ENCODE peak calls at places on chromosomes 6 and 20, in four cellular contexts. S is CD4-positive, CD25-positive, alpha-beta regulatory T cell; N is kidney epithelial cell; K is tibial artery. V is an unnamed sample. For H3K27me3, the result is how much of the 10 kb centered on the place peaks cover.

GRCh38 chr20:1684872-1685271 is 27.3 kb upstream of the SIRPG start:
- DNase-seq in S (peak), N (no peak), K (no peak), V (no peak)

GRCh38 chr20:50304883-50305635 is 114.4 kb downstream of the CEBPB start:
- DNase-seq in S (no peak), N (no peak), K (peak), V (no peak)

GRCh38 chr6:154653853-154654252 is 79.4 kb upstream of the SCAF8 start:
- DNase-seq in S (no peak), N (peak), K (no peak), V (no peak)

GRCh38 chr20:1001981-1002681 is at the start of gene RSPO4:
- DNase-seq in S (no peak), N (no peak), K (peak), V (peak)

GRCh38 chr6:32830017-32830416 is 8.5 kb downstream of the TAP2 start:
- DNase-seq in S (no peak), N (no peak), K (no peak), V (no peak)

GRCh38 chr6:83429857-83430605 is 820 bp downstream of the ME1 start:
- DNase-seq in S (no peak), N (no peak), K (no peak), V (peak)

GRCh38 chr6:35017461-35018183 is 123.5 kb downstream of the TCP11 start:
- DNase-seq in S (no peak), N (no peak), K (peak), V (peak)

GRCh38 chr6:145137425-145137824 is 597.9 kb downstream of the EPM2A start:
- DNase-seq in S (no peak), N (no peak), K (no peak), V (no peak)

GRCh38 chr20:2805682-2806350 is 5.4 kb upstream of the CPXM1 start:
- DNase-seq in S (no peak), N (no peak), K (no peak), V (peak)

GRCh38 chr6:48835421-48835958 is 627.6 kb downstream of the MMUT start:
- DNase-seq in S (no peak), N (no peak), K (no peak), V (no peak)

DNA sequence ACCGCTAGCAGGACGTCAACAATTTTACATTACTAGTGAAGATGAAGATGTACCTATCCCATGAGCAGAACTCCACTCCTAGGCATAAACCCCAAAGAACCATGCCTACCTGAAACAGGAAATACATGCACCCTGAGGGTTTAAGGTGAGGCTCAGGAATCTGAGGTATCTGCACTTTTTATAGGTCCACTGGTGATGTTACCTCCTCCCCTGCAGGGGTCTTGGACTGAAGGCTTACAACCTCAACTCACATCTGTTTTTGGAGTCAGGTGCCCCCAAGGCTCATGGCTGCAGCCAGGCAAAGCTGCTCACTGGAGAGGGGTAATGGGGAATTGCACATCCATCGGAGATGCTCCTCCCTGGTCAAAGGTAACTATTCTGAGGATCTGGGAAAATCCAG is 132.5 kb upstream of the TRAF3IP2 start:
- DNase-seq in S (no peak), N (no peak), K (no peak), V (no peak)
- H3K4me3 ChIP-seq in S (peak), N (no peak), K (no peak), V (no peak)

GRCh38 chr6:50823130-50823920 is 4.7 kb downstream of the TFAP2B start:
- DNase-seq in S (no peak), N (no peak), K (no peak), V (peak)

GRCh38 chr6:50822078-50822476 is 3.4 kb downstream of the TFAP2B start:
- DNase-seq in S (no peak), N (peak), K (no peak), V (no peak)

GRCh38 chr6:50820590-50821234 is 2.0 kb downstream of the TFAP2B start:
- DNase-seq in S (no peak), N (no peak), K (no peak), V (no peak)

GRCh38 chr6:50819906-50820589 is 1.4 kb downstream of the TFAP2B start:
- DNase-seq in S (no peak), N (no peak), K (no peak), V (peak)

DNA sequence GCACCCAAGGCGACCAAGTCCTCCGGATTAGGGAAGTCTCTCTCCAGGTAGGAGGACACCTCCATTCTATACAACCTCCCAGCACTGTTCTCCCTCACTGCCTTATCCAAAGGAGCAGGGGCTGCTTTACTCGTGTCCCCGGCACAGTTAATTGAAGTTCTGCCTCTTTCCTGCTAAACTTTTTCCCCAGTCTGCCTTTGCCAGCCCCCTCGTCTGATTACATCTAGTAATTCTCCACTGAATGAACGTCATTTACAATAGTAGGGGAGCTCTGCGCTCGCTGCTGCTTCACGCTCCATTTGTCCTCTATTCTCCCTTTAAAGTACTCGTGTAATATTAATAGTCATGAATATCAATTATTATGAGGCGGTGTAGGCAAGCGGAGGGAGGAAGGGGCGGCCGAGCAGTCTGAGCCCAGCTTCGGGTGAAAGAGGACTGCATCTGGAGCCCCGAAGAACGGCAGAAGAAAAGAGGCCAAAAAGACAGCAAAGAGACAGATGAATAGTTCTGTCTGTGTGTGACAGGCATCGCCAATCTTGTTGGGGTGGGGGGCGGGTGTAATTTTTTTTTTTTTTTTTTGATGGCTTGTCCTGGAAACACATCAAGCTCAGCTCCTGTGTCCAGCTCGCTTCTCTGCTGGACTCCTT is 2.9 kb downstream of the TFAP2B start:
- DNase-seq in S (no peak), N (no peak), K (no peak), V (no peak)
- H3K27me3 ChIP-seq in S (half or more), N (under half), K (half or more), V (half or more)

GRCh38 chr6:42813906-42814444 is 32.1 kb downstream of the BICRAL start:
- DNase-seq in S (no peak), N (no peak), K (no peak), V (no peak)
- H3K4me3 ChIP-seq in S (peak), N (no peak), K (no peak), V (no peak)

DNA sequence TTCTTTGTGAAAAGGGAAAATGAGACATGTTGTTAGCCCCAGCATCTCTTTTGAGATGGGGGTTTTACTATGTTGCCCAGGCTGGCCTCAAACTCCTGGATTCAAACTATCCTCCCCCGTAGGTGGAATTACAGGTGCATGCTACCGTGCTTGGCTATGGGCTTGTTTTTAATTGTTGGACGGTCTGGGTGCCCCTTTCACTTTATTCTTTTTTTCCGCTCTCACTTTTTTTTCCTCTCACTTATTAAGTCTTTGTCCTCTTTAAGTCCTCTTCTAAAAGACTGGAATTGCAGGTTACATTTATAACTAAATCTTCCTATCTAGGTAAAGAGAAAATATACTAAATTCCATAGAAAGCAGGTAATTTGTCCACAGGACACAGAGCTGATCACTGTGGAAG is 18.8 kb upstream of the PRDM13 start:
- DNase-seq in S (no peak), N (no peak), K (no peak), V (no peak)
- H3K27me3 ChIP-seq in S (under half), N (under half), K (under half), V (half or more)

GRCh38 chr6:73854998-73855718 is 159.2 kb downstream of the CD109 start:
- DNase-seq in S (peak), N (no peak), K (no peak), V (peak)
- H3K4me3 ChIP-seq in S (no peak), N (no peak), K (peak), V (no peak)

GRCh38 chr20:62222266-62222850 is 2.3 kb upstream of the HRH3 start:
- DNase-seq in S (no peak), N (no peak), K (no peak), V (no peak)
- H3K27me3 ChIP-seq in S (under half), N (half or more), K (half or more), V (under half)

GRCh38 chr6:166523782-166524569 is 62.5 kb downstream of the RAMACL start:
- DNase-seq in S (no peak), N (peak), K (peak), V (no peak)
- H3K4me3 ChIP-seq in S (no peak), N (no peak), K (no peak), V (no peak)

GRCh38 chr6:30234361-30234760 is 21.2 kb upstream of the TRIM26 start:
- DNase-seq in S (no peak), N (no peak), K (no peak), V (no peak)

DNA sequence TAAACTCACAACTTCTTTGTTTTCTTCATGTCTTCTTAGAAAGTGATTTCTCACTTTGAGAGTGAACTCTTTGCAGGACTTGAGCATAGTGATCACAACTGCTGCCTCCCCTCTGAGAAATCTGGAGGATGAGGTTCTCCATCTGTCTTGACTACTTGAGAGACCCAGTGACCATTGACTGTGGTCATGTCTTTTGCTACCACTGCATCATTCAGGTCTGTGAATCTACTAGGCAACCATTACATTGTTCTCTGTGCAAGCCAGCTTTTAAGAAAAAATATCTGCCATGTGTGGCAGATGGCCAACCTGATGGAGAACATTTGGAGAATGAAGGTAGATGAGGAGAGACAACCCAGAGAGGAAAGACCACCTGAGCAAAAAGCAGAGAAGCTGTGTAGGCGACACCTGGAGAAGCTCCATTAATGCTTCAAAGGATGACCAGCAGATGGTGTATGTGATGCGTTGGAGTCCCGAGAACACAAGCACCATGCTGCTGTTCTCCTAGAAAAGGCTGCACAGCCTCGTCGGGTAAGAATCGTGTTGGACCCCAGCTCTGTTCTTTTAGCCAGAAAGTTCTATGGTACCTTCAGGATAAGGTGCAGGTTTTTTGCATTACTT is 25.1 kb upstream of the TRIM26 start:
- DNase-seq in S (peak), N (no peak), K (no peak), V (peak)
- H3K27me3 ChIP-seq in S (under half), N (under half), K (under half), V (under half)

DNA sequence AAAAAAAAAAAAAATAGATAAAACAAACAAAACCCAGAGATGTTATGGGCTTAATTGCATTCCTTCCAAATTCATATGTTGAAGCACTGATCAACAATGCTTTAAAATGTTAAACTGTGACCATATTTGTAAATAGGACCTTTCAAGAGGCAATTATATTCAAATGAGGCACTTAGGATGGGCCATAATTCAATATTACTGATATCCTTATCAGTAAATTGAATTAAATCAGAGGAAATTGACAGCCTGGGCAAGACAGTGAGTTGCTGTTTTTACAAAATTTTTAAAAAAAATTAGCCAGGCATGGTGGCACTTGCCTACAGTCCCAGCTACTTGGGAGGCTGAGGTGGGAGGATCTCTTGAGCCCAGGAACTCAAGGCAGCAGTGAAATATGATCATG is 364.1 kb downstream of the GJA1 start:
- DNase-seq in S (no peak), N (no peak), K (no peak), V (no peak)
- H3K4me3 ChIP-seq in S (no peak), N (no peak), K (no peak), V (no peak)

DNA sequence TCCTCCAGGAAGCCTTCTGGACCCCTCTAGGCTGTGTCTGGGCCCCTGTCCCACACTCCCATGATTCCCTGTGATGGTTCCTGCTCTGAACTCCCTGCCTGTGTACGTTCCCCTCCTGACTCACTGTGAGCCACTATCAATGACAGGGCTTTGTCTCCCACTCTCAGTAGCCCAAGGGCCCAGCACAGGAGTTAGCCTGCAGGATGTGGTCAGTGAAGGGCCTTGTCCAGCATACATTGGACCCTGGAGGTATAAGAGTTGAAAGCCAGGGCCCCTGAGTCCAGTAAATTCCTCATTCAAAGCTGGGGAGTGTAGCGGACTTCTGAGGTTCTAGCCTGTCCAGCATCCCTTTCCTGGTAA is 19.0 kb downstream of the ZBP1 start:
- DNase-seq in S (no peak), N (no peak), K (no peak), V (no peak)
- H3K27me3 ChIP-seq in S (under half), N (under half), K (under half), V (under half)